ENCODE peak calls at places on chromosomes 4 and X, in seven cellular contexts. D, Y, V, P, C, Q and E are unnamed samples.

GRCh38 chrX:41382699-41383645 is 49.0 kb downstream of the DDX3X start:
- DNase-seq in V (no peak), D (no peak), C (no peak), Q (no peak), Y (peak), P (no peak), E (no peak)

GRCh38 chr4:107349266-107349665 is 313.2 kb upstream of the DKK2 start:
- DNase-seq in V (no peak), Y (no peak), P (peak), D (peak), C (no peak), Q (no peak), E (no peak)

GRCh38 chrX:15530318-15530717 is 29.7 kb downstream of the BMX start:
- DNase-seq in C (peak), Y (no peak), D (no peak), Q (no peak), P (no peak), V (no peak), E (no peak)

GRCh38 chr4:17687237-17687857 is 72.9 kb downstream of the MED28 start:
- DNase-seq in Q (no peak), P (no peak), D (no peak), C (no peak), V (no peak), Y (no peak), E (no peak)

GRCh38 chrX:51272638-51273037 is 60.0 kb upstream of the NUDT10 start:
- DNase-seq in Q (no peak), C (no peak), V (no peak), Y (no peak), D (no peak), P (no peak), E (no peak)

GRCh38 chr4:173346074-173346473 is 11.9 kb upstream of the HMGB2 start:
- DNase-seq in C (no peak), Y (no peak), D (no peak), Q (no peak), P (no peak), V (no peak), E (no peak)

GRCh38 chrX:11462648-11463047 is 169.4 kb downstream of the AMELX start:
- DNase-seq in D (no peak), C (no peak), Q (no peak), V (no peak), P (no peak), Y (no peak), E (no peak)

GRCh38 chr4:17781072-17781830 is at the start of gene FAM184B:
- DNase-seq in D (no peak), Y (no peak), Q (no peak), C (no peak), V (no peak), P (peak), E (no peak)

GRCh38 chrX:80812176-80812575 is 2.5 kb upstream of the BRWD3 start:
- DNase-seq in V (peak), D (no peak), C (no peak), P (peak), Q (no peak), Y (no peak), E (peak)

GRCh38 chrX:25020391-25021131 is 4.8 kb upstream of the ARX start:
- DNase-seq in V (no peak), C (peak), Y (no peak), D (no peak), Q (no peak), P (peak), E (peak)

GRCh38 chr4:7242766-7243165 is 50.4 kb downstream of the SORCS2 start:
- DNase-seq in D (no peak), V (no peak), C (no peak), Y (no peak), P (no peak), Q (no peak), E (no peak)
- TF ChIP-seq JUND in D (no peak), V (no peak), C (no peak), Y (no peak), P (no peak), Q (no peak), E (no peak)

GRCh38 chr4:142350886-142351285 is 495.2 kb downstream of the INPP4B start:
- DNase-seq in Y (no peak), C (no peak), Q (no peak), P (no peak), V (no peak), D (no peak), E (no peak)
- TF ChIP-seq JUND in Y (no peak), C (no peak), Q (no peak), P (no peak), V (no peak), D (no peak), E (no peak)

GRCh38 chr4:181761130-181761529 is 482.1 kb upstream of the TENM3 start:
- DNase-seq in P (no peak), V (no peak), D (no peak), C (no peak), Q (no peak), Y (no peak), E (no peak)
- TF ChIP-seq JUND in P (no peak), V (no peak), D (no peak), C (no peak), Q (no peak), Y (no peak), E (no peak)

DNA sequence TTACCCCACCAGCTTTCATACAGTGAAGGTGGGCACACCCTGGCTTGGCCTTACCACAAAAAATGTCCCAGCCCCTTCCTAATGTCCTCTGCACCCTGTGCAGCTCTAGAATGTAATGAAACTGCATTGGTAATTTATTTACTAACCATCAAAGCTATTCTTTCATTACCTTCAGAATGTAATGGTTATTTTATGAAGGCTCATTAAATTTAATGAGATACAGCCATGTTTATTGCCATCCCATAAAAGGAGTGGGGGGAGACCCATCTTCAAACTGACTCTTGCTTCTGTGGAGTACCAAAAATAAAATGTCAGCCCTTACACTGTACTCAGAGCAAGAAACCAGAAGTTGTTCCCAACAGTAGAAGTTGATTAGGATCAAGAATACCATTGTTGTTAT is 25.0 kb downstream of the NKX6-1 start:
- DNase-seq in C (no peak), Q (no peak), V (no peak), P (no peak), D (no peak), Y (no peak), E (no peak)
- TF ChIP-seq JUND in C (no peak), Q (no peak), V (no peak), P (no peak), D (no peak), Y (no peak), E (no peak)

GRCh38 chr4:128288689-128289106 is 1.1 kb upstream of the PGRMC2 start:
- DNase-seq in V (no peak), Y (no peak), C (no peak), P (no peak), D (no peak), Q (peak), E (no peak)
- TF ChIP-seq JUND in V (no peak), Y (no peak), C (no peak), P (no peak), D (no peak), Q (no peak), E (no peak)

GRCh38 chrX:72079607-72080006 is 52.1 kb downstream of the RTL5 start:
- DNase-seq in Y (no peak), V (no peak), D (no peak), C (no peak), Q (no peak), P (no peak), E (no peak)
- TF ChIP-seq JUND in Y (no peak), V (no peak), D (no peak), C (no peak), Q (no peak), P (no peak), E (no peak)

GRCh38 chr4:6478546-6479220 is 6.3 kb upstream of the PPP2R2C start:
- DNase-seq in V (no peak), D (no peak), Q (no peak), C (no peak), P (no peak), Y (no peak), E (no peak)
- TF ChIP-seq JUND in V (no peak), D (no peak), Q (no peak), C (no peak), P (no peak), Y (no peak), E (no peak)

GRCh38 chrX:103793541-103793932 is 16.9 kb downstream of the PLP1 start:
- DNase-seq in Y (no peak), P (no peak), V (no peak), D (no peak), C (no peak), Q (no peak), E (no peak)
- TF ChIP-seq JUND in Y (no peak), P (no peak), V (no peak), D (no peak), C (no peak), Q (no peak), E (no peak)

GRCh38 chr4:187541666-187542065 is 453.9 kb upstream of the ZFP42 start:
- DNase-seq in D (no peak), Q (no peak), P (no peak), V (no peak), Y (no peak), C (no peak), E (no peak)
- TF ChIP-seq JUND in D (no peak), Q (no peak), P (no peak), V (no peak), Y (no peak), C (no peak), E (no peak)

DNA sequence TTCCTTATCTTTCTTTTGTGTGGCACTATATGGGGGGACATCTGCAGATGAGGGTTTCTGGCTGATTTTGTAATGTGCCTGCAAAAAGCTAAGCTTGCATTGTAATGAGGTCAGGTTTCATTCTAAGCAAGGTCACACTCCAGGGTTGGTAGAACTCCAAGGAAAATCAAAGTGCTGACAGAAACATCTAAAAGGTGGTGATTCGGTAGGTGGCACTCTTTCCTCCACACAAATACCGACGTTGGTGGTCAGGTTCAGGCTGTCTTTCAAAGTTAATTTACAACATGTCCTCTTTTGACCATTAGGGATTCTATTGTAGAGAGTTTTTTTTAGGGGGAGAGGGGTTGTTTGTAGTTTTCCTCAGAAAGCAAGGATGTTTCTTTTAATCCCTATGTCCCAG is 434.4 kb downstream of the PPARGC1A start:
- DNase-seq in V (peak), C (no peak), P (no peak), Y (no peak), D (peak), Q (no peak), E (peak)
- TF ChIP-seq JUND in V (no peak), C (no peak), P (no peak), Y (no peak), D (no peak), Q (no peak), E (no peak)